ENCODE peak calls at places on chromosome 19, in six cellular contexts. P is PC-3; K is fibroblast of lung; Q is stimulated activated CD4-positive, alpha-beta T cell treated with anti-CD3 and anti-CD28 coated beads, Interleukin-1b, Interleukin-23, amount 100 ng/mL, for 1 hour; R is cardiac muscle cell; A is psoas muscle. M is an unnamed sample.
A peak's percentile ranks its signal among the peaks of the same experiment; 100 is the strongest.

GRCh38 chr19:18304194-18304495 is 18.7 kb downstream of the LSM4 start:
- DNase-seq in P (no peak), K (no peak), Q (no peak), R (no peak), A (peak; percentile 53), M (peak; percentile 57)

GRCh38 chr19:4889034-4889825 is 13.5 kb downstream of the ARRDC5 start:
- DNase-seq in P (peak; percentile 99), K (no peak), Q (no peak), R (no peak), A (no peak), M (no peak)

GRCh38 chr19:8655340-8655709 is 24.9 kb downstream of the NFILZ start:
- DNase-seq in P (no peak), K (no peak), Q (no peak), R (no peak), A (no peak), M (no peak)

GRCh38 chr19:32748497-32748896 is 28.9 kb downstream of the TDRD12 start:
- DNase-seq in P (peak; percentile 4), K (no peak), Q (no peak), R (no peak), A (no peak), M (no peak)

GRCh38 chr19:42281175-42282035 is 12.4 kb downstream of the CIC start:
- DNase-seq in P (no peak), K (peak; percentile 65), Q (no peak), R (peak; percentile 30), A (peak; percentile 64), M (no peak)

GRCh38 chr19:54469496-54469934 is 3.6 kb downstream of the CDC42EP5 start:
- DNase-seq in P (no peak), K (no peak), Q (no peak), R (no peak), A (peak; percentile 65), M (no peak)

GRCh38 chr19:45314708-45315107 is 8.0 kb downstream of the CKM start:
- DNase-seq in P (no peak), K (no peak), Q (no peak), R (no peak), A (no peak), M (no peak)

GRCh38 chr19:54107876-54108490 is 5.3 kb downstream of the NDUFA3 start:
- DNase-seq in P (no peak), K (no peak), Q (no peak), R (no peak), A (no peak), M (no peak)

GRCh38 chr19:55626350-55626749 is 2.0 kb upstream of the ZNF784 start:
- DNase-seq in P (no peak), K (no peak), Q (no peak), R (no peak), A (no peak), M (no peak)

GRCh38 chr19:47660435-47660832 is 51.5 kb downstream of the BICRA start:
- DNase-seq in P (peak; percentile 74), K (no peak), Q (no peak), R (no peak), A (no peak), M (no peak)

GRCh38 chr19:45391871-45392665 is 12.8 kb downstream of the PPP1R13L start:
- DNase-seq in P (no peak), K (no peak), Q (no peak), R (no peak), A (no peak), M (no peak)

GRCh38 chr19:38538793-38539528 is 78.8 kb downstream of the MAP4K1 start:
- DNase-seq in P (no peak), K (no peak), Q (no peak), R (no peak), A (no peak), M (no peak)

GRCh38 chr19:48461982-48462655 is 6.7 kb downstream of the KCNJ14 start:
- DNase-seq in P (no peak), K (no peak), Q (no peak), R (no peak), A (no peak), M (no peak)

GRCh38 chr19:45130888-45131615 is 29.7 kb downstream of the NKPD1 start:
- DNase-seq in P (peak; percentile 58), K (no peak), Q (no peak), R (no peak), A (no peak), M (no peak)

GRCh38 chr19:31220540-31220939 is 128.7 kb downstream of the TSHZ3 start:
- DNase-seq in P (no peak), K (no peak), Q (no peak), R (peak; percentile 2), A (no peak), M (no peak)

GRCh38 chr19:6766357-6767080 is 716 bp downstream of the SH2D3A start:
- DNase-seq in P (no peak), K (no peak), Q (no peak), R (no peak), A (no peak), M (no peak)

GRCh38 chr19:7373862-7374261 is 25.1 kb downstream of the ARHGEF18 start:
- DNase-seq in P (peak; percentile 56), K (no peak), Q (no peak), R (no peak), A (no peak), M (no peak)

GRCh38 chr19:39307822-39308530 is 11.8 kb downstream of the IFNL1 start:
- DNase-seq in P (no peak), K (no peak), Q (no peak), R (no peak), A (no peak), M (no peak)

GRCh38 chr19:16324384-16325160 is at the start of gene KLF2:
- DNase-seq in P (peak; percentile 90), K (peak; percentile 93), Q (peak; percentile 93), R (peak; percentile 95), A (peak; percentile 96), M (peak; percentile 61)

GRCh38 chr19:4866595-4867424 is 657 bp downstream of the PLIN3 start:
- DNase-seq in P (peak; percentile 42), K (peak; percentile 44), Q (no peak), R (peak; percentile 57), A (peak; percentile 64), M (peak; percentile 24)

GRCh38 chr19:27793128-27793643 is 1419.8 kb downstream of the UQCRFS1 start:
- DNase-seq in P (peak; percentile 89), K (peak; percentile 72), Q (no peak), R (peak; percentile 73), A (peak; percentile 67), M (peak; percentile 94)

GRCh38 chr19:47776568-47776967 is 1.9 kb upstream of the SELENOW start:
- DNase-seq in P (peak; percentile 60), K (no peak), Q (no peak), R (no peak), A (no peak), M (no peak)

GRCh38 chr19:5231857-5232503 is 108.6 kb downstream of the PTPRS start:
- DNase-seq in P (no peak), K (peak; percentile 18), Q (no peak), R (no peak), A (no peak), M (no peak)

GRCh38 chr19:10113964-10114650 is 2.6 kb downstream of the P2RY11 start:
- DNase-seq in P (peak; percentile 11), K (no peak), Q (no peak), R (no peak), A (no peak), M (no peak)